ENCODE peak calls at places on chromosome 1, in five cellular contexts. N, Q, D, W and G are unnamed samples.
A peak's percentile ranks its signal among the peaks of the same experiment; 100 is the strongest.

GRCh38 chr1:82819234-82819633 is 1018.5 kb downstream of the ADGRL2 start:
- DNase-seq in N (no peak), D (no peak), Q (no peak), W (no peak), G (no peak)

GRCh38 chr1:151984313-151984956 is 9.2 kb downstream of the S100A10 start:
- DNase-seq in Q (no peak), W (no peak), D (peak; percentile 25), N (no peak), G (no peak)

GRCh38 chr1:162973381-162973795 is 95.8 kb upstream of the RGS4 start:
- DNase-seq in W (no peak), D (no peak), Q (no peak), N (no peak), G (no peak)

GRCh38 chr1:20792177-20792576 is 5.1 kb upstream of the HP1BP3 start:
- DNase-seq in D (no peak), Q (no peak), N (no peak), W (no peak), G (no peak)

GRCh38 chr1:235714205-235714897 is 64.8 kb upstream of the GNG4 start:
- DNase-seq in W (no peak), Q (no peak), D (no peak), N (no peak), G (no peak)

GRCh38 chr1:244226440-244226839 is 175.4 kb downstream of the ZBTB18 start:
- DNase-seq in D (no peak), W (no peak), N (no peak), Q (no peak), G (no peak)

GRCh38 chr1:181390350-181391080 is 92.8 kb upstream of the CACNA1E start:
- DNase-seq in Q (no peak), N (no peak), D (no peak), W (no peak), G (no peak)

GRCh38 chr1:111920221-111921024 is 69.0 kb downstream of the KCND3 start:
- DNase-seq in D (no peak), Q (no peak), W (no peak), N (no peak), G (no peak)

GRCh38 chr1:205350124-205350523 is 6.6 kb downstream of the KLHDC8A start:
- DNase-seq in D (no peak), Q (no peak), W (no peak), N (no peak), G (no peak)

GRCh38 chr1:50829010-50829958 is 130.8 kb downstream of the FAF1 start:
- DNase-seq in N (no peak), D (no peak), Q (no peak), W (no peak), G (no peak)

GRCh38 chr1:83546863-83547262 is 452.1 kb downstream of the TTLL7 start:
- DNase-seq in W (no peak), Q (no peak), D (no peak), N (no peak), G (no peak)

GRCh38 chr1:53826367-53826766 is 11.7 kb downstream of the NDC1 start:
- DNase-seq in Q (no peak), D (no peak), W (peak; percentile 42), N (no peak), G (peak; percentile 25)

GRCh38 chr1:103583887-103584286 is 12.5 kb downstream of the AMY2B start:
- DNase-seq in N (no peak), Q (no peak), D (no peak), W (no peak), G (no peak)

GRCh38 chr1:50973875-50974617 is 4.0 kb downstream of the CDKN2C start:
- DNase-seq in Q (no peak), D (no peak), W (no peak), N (no peak), G (no peak)

GRCh38 chr1:33007190-33008050 is 29.3 kb downstream of the AK2 start:
- DNase-seq in D (no peak), Q (no peak), W (peak; percentile 38), N (peak; percentile 61), G (peak; percentile 84)

GRCh38 chr1:162922196-162922595 is 61.2 kb upstream of the CCDC190 start:
- DNase-seq in D (no peak), W (no peak), N (no peak), Q (no peak), G (no peak)

GRCh38 chr1:40140211-40140709 is 20.9 kb upstream of the RLF start:
- DNase-seq in Q (no peak), D (no peak), N (no peak), W (no peak), G (peak; percentile 71)

GRCh38 chr1:6099787-6100765 is 54.4 kb downstream of the KCNAB2 start:
- DNase-seq in N (no peak), Q (no peak), W (no peak), D (no peak), G (peak; percentile 22)

GRCh38 chr1:63317007-63317813 is 5.2 kb upstream of the FOXD3 start:
- DNase-seq in N (peak; percentile 41), D (no peak), Q (no peak), W (peak; percentile 83), G (peak; percentile 91)

GRCh38 chr1:172549621-172550280 is 16.8 kb downstream of the SUCO start:
- DNase-seq in N (no peak), D (no peak), W (no peak), Q (no peak), G (no peak)

GRCh38 chr1:207218512-207219352 is 102.7 kb upstream of the CD55 start:
- DNase-seq in D (no peak), Q (no peak), N (no peak), W (no peak), G (peak; percentile 18)

GRCh38 chr1:216936779-216937178 is 213.6 kb upstream of the ESRRG start:
- DNase-seq in W (no peak), Q (no peak), D (no peak), N (no peak), G (no peak)

GRCh38 chr1:59833022-59833421 is 18.3 kb downstream of the HOOK1 start:
- DNase-seq in Q (no peak), N (no peak), W (no peak), D (no peak), G (no peak)

DNA sequence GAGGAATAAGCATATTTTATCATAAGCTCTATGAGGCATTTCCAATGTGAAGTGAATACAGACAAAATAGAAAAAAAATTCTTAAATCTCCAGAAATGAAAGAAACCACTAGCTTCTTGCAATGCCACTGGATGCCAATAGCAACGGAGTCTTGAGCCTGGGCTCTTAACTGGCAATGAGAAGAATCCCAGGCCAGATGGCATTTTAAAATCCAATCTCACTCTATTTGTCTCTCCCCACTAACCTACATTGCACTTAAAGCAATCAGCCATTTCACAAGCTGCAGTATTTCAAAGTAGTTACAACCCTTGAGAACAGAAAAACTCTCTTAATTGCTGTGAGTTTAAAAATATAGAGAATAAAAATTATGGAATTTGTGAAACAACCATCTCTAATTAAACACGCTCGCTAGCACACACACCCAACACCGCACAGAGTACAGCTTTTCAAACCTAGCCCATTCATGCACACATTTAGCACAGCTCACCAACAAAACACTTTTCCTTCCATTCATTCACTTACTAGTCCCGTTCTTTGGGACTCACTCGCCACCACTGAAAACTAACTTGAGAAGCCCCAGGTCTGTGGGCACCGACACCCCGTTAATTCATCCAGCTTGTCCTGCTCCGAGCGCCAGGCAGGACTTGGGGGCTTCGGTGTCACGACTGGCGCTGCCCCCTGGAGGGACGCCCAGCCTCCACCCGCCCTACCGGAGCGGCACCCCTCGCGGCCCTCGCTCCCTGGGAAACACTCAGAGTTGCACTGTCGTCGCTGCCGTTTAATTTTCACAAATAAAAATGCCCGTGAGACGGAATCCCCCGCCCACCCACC is 1.1 kb downstream of the DDAH1 start:
- DNase-seq in D (no peak), N (peak; percentile 4), Q (no peak), W (no peak), G (no peak)
- TF ChIP-seq HDAC2 in D (no peak), N (no peak), Q (no peak), W (no peak), G (no peak)

DNA sequence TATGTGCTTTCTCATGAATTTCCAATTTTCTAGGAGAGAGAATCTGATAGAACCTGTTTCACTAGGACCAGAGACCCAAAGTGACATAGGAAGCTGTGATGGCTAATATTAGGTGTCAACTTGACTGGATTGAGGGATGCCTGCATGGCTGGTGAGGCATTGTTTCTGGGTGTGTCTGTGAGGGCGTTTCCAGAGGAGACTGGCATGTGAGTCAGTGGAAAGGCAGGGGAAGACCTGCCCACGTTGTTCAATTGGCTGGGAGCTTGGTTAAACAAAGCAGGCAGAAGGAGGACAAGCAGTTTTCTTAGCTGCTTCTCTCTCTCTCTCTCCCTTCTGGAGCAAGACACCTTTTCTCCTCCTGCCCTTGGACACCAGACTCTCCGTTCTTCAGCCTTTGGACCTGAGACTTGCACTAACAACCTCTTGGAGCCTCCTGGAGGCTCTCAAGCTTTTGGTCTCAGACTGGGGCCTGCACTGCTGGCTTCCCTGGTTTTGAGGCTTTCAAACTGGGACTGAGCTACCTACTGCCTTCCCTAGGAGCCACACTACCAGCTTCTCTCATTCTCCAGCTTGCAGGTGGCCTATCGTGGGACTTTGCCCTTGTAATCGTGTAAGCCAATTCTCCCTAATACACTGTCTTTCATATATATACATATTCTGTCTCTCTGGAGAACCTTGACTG is 93.3 kb upstream of the KCNK1 start:
- DNase-seq in N (no peak), W (no peak), Q (no peak), D (no peak), G (peak; percentile 55)
- TF ChIP-seq HDAC2 in N (no peak), W (no peak), Q (no peak), D (no peak), G (no peak)

DNA sequence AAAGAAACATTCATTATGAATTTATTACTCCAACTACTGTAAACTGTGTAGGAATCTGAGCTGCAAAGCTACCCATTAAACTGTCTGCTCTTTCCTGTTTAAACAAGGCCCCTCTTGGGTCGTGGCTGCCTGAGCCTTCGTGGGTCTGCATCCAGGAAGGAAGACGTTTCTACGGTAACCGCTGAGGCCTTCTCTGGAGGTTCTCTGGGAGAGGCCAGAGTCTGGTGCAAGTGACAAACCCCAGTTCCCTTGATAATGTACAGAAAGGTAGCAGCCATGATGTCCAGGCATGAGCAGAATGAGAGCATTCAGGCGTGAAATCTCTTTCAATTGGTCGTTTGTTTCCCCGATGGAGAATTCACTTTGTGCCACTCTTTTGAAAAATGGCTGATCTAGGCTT is 350.2 kb downstream of the PLPP3 start:
- DNase-seq in N (no peak), Q (no peak), D (no peak), W (no peak), G (no peak)
- TF ChIP-seq HDAC2 in N (no peak), Q (no peak), D (no peak), W (no peak), G (no peak)

GRCh38 chr1:160768295-160768657 is 27.7 kb upstream of the LY9 start:
- DNase-seq in N (peak; percentile 29), W (peak; percentile 19), D (peak; percentile 84), Q (no peak), G (peak; percentile 53)
- TF ChIP-seq HDAC2 in N (no peak), W (no peak), D (no peak), Q (no peak), G (no peak)

GRCh38 chr1:9190234-9190633 is 44.3 kb upstream of the H6PD start:
- DNase-seq in N (no peak), W (no peak), Q (no peak), D (no peak), G (no peak)

GRCh38 chr1:9183898-9184297 is 50.7 kb upstream of the H6PD start:
- DNase-seq in D (no peak), Q (no peak), W (no peak), N (no peak), G (no peak)

GRCh38 chr1:9186082-9186859 is 48.3 kb upstream of the H6PD start:
- DNase-seq in N (no peak), Q (no peak), D (no peak), W (no peak), G (no peak)

GRCh38 chr1:9184749-9185148 is 49.8 kb upstream of the H6PD start:
- DNase-seq in W (no peak), N (no peak), D (no peak), Q (no peak), G (no peak)

GRCh38 chr1:9186976-9187375 is 47.6 kb upstream of the H6PD start:
- DNase-seq in Q (no peak), D (no peak), W (no peak), N (no peak), G (no peak)
- TF ChIP-seq HDAC2 in Q (no peak), D (no peak), W (no peak), N (no peak), G (no peak)

GRCh38 chr1:191913234-191913948 is 244.9 kb upstream of the RGS18 start:
- DNase-seq in D (no peak), W (no peak), Q (no peak), N (no peak), G (no peak)
- TF ChIP-seq HDAC2 in D (no peak), W (no peak), Q (no peak), N (no peak), G (no peak)